ENCODE peak calls at places on chromosomes 11 and 22, in four cellular contexts. G, C, D and I are unnamed samples.
A peak's percentile ranks its signal among the peaks of the same experiment; 100 is the strongest.

GRCh38 chr11:20672575-20672974 is 3.2 kb downstream of the NELL1 start:
- DNase-seq in D (no peak), G (peak; percentile 50), C (peak; percentile 37), I (no peak)

GRCh38 chr22:41550952-41551491 is 6.8 kb upstream of the POLR3H start:
- DNase-seq in C (no peak), G (no peak), D (no peak), I (no peak)

GRCh38 chr11:108538022-108538424 is 39.8 kb upstream of the POGLUT3 start:
- DNase-seq in D (no peak), C (no peak), G (no peak), I (no peak)

GRCh38 chr11:102010776-102011500 is 36.3 kb upstream of the CFAP300 start:
- DNase-seq in C (no peak), G (peak; percentile 78), D (no peak), I (no peak)

GRCh38 chr22:37630839-37631435 is 8.5 kb upstream of the SH3BP1 start:
- DNase-seq in D (no peak), G (peak; percentile 63), C (no peak), I (no peak)

GRCh38 chr22:17783317-17783716 is 9.0 kb upstream of the BID start:
- DNase-seq in G (no peak), C (no peak), D (no peak), I (no peak)

GRCh38 chr11:12556788-12557384 is 117.3 kb upstream of the TEAD1 start:
- DNase-seq in G (peak; percentile 61), D (no peak), C (no peak), I (no peak)

GRCh38 chr11:72832301-72833082 is 18.3 kb downstream of the ATG16L2 start:
- DNase-seq in D (no peak), G (peak; percentile 35), C (no peak), I (no peak)

GRCh38 chr11:109998921-109999320 is 94.3 kb upstream of the ZC3H12C start:
- DNase-seq in C (no peak), D (no peak), G (no peak), I (no peak)

GRCh38 chr11:3107608-3108182 is 50.5 kb upstream of the CARS1 start:
- DNase-seq in D (no peak), C (no peak), G (peak; percentile 89), I (no peak)

GRCh38 chr22:47593291-47593690 is 830.8 kb downstream of the TBC1D22A start:
- DNase-seq in C (no peak), D (no peak), G (no peak), I (no peak)

GRCh38 chr11:8167796-8168195 is 1.0 kb downstream of the RIC3 start:
- DNase-seq in D (no peak), C (no peak), G (no peak), I (no peak)

GRCh38 chr22:49929553-49929979 is 11.1 kb downstream of the CRELD2 start:
- DNase-seq in C (peak; percentile 85), D (peak; percentile 81), G (peak; percentile 99), I (peak; percentile 75)

GRCh38 chr22:20221421-20222340 is 46.4 kb downstream of the RTN4R start:
- DNase-seq in G (no peak), C (no peak), D (no peak), I (no peak)